ENCODE peak calls at places on chromosomes 3 and 15, in four cellular contexts. H is upper lobe of right lung; I is CD8-positive, alpha-beta T cell; Z is psoas muscle. V is an unnamed sample.

GRCh38 chr15:82231842-82232241 is 30.7 kb downstream of the EFL1 start:
- DNase-seq in I (no peak), H (no peak), Z (no peak), V (no peak)

GRCh38 chr3:481680-482079 is 285.1 kb downstream of the CHL1 start:
- DNase-seq in Z (no peak), I (no peak), H (no peak), V (no peak)

GRCh38 chr3:158743664-158744566 is 11.7 kb upstream of the RARRES1 start:
- DNase-seq in I (no peak), H (no peak), Z (no peak), V (no peak)

GRCh38 chr3:127860223-127860622 is 37.9 kb upstream of the MGLL start:
- DNase-seq in Z (no peak), H (no peak), I (no peak), V (no peak)

GRCh38 chr3:152197937-152198336 is 70.8 kb upstream of the MBNL1 start:
- DNase-seq in Z (no peak), I (no peak), H (no peak), V (no peak)

GRCh38 chr3:160473233-160473632 is 23.6 kb upstream of the TRIM59 start:
- DNase-seq in Z (no peak), H (no peak), I (no peak), V (no peak)

GRCh38 chr3:21484323-21485154 is 266.5 kb downstream of the ZNF385D start:
- DNase-seq in H (no peak), Z (peak), I (no peak), V (peak)

GRCh38 chr15:71137138-71137518 is 21.9 kb downstream of the THSD4 start:
- DNase-seq in I (no peak), H (no peak), Z (no peak), V (no peak)

GRCh38 chr3:170809021-170809974 is 60.7 kb downstream of the RPL22L1 start:
- DNase-seq in I (no peak), Z (no peak), H (no peak), V (peak)

GRCh38 chr15:66017009-66017408 is 147.7 kb downstream of the RAB11A start:
- DNase-seq in Z (no peak), H (no peak), I (no peak), V (no peak)

GRCh38 chr3:6860911-6861330 is at the start of gene GRM7:
- DNase-seq in I (no peak), Z (no peak), H (no peak), V (no peak)

GRCh38 chr15:68592054-68592453 is 13.3 kb downstream of the CORO2B start:
- DNase-seq in I (no peak), Z (no peak), H (no peak), V (no peak)

GRCh38 chr3:23916886-23917815 is at the start of the genes NKIRAS1 and RPL15:
- DNase-seq in H (peak), Z (peak), I (peak), V (peak)

GRCh38 chr3:23919628-23920027 is 2.7 kb downstream of the RPL15 start:
- DNase-seq in H (no peak), Z (no peak), I (no peak), V (no peak)

GRCh38 chr3:23923786-23924185 is 6.9 kb downstream of the RPL15 start:
- DNase-seq in I (no peak), Z (no peak), H (no peak), V (no peak)

GRCh38 chr3:23921052-23921511 is 4.2 kb downstream of the RPL15 start:
- DNase-seq in Z (no peak), I (no peak), H (no peak), V (no peak)

DNA sequence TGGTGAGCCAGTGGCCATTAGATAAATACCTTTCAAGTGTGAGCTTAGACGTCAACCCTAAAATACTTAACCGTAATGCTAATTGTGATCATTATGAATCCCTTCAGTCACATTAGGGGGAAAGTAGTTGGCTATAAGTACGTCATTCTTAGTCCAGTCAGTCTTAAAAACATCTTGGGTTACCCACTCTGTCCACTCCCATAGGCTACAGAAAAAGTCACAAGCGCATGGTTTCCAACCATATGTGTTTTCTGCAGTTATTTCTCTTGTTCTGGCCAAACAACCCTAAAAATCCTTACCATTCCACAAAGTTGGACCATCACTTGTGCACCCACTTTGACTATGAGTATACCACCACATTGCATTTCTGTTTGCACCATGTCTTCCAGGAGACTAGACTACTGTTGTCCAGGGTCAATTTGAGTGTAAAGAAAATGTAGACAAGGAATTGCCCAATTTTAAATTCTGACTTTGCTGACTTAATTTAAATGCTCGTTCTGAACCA is 3.3 kb downstream of the RPL15 start:
- DNase-seq in H (no peak), Z (no peak), I (no peak), V (no peak)
- H3K4me3 ChIP-seq in H (no peak), Z (peak), I (no peak), V (no peak)

GRCh38 chr15:92079047-92079446 is 225.5 kb downstream of the SLCO3A1 start:
- DNase-seq in H (no peak), Z (no peak), I (no peak), V (no peak)
- TF ChIP-seq CTCF in H (no peak), Z (no peak), I (no peak), V (no peak)

GRCh38 chr3:191360620-191361019 is 30.3 kb upstream of the UTS2B start:
- DNase-seq in Z (no peak), I (no peak), H (no peak), V (no peak)

GRCh38 chr3:191356586-191357439 is 26.5 kb upstream of the UTS2B start:
- DNase-seq in Z (peak), H (no peak), I (no peak), V (peak)

GRCh38 chr3:191355406-191355805 is 25.1 kb upstream of the UTS2B start:
- DNase-seq in I (no peak), Z (no peak), H (no peak), V (no peak)

GRCh38 chr3:191358929-191359328 is 28.6 kb upstream of the UTS2B start:
- DNase-seq in H (no peak), I (no peak), Z (no peak), V (no peak)

DNA sequence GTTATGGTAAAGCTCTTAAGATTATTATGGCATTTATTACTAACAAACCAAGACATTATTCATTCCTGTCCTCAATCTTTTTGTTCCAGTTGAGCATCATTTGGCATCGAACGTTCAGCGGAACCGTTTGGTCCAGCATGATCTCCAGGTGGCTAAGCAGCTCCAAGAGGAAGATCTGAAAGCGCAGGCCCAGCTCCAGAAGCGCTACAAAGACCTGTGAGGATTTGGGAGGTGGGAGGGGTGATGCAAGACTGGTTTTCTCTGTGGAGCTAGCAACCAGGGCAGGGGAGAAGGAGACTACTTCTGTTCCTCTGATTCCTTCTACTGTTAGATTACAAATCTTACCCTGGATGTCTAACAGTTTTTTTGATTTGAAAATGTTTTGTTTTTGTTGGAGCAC is 27.6 kb upstream of the UTS2B start:
- DNase-seq in H (no peak), Z (no peak), I (no peak), V (no peak)
- H3K4me3 ChIP-seq in H (no peak), Z (no peak), I (no peak), V (no peak)

GRCh38 chr15:77584691-77585090 is 48.0 kb downstream of the LINGO1 start:
- DNase-seq in H (no peak), Z (no peak), I (no peak), V (no peak)

GRCh38 chr15:77581896-77582569 is 50.7 kb downstream of the LINGO1 start:
- DNase-seq in H (no peak), I (no peak), Z (no peak), V (peak)

GRCh38 chr15:77582763-77583162 is 49.9 kb downstream of the LINGO1 start:
- DNase-seq in H (no peak), Z (no peak), I (no peak), V (no peak)

GRCh38 chr15:77580991-77581682 is 51.6 kb downstream of the LINGO1 start:
- DNase-seq in Z (no peak), H (no peak), I (no peak), V (peak)

DNA sequence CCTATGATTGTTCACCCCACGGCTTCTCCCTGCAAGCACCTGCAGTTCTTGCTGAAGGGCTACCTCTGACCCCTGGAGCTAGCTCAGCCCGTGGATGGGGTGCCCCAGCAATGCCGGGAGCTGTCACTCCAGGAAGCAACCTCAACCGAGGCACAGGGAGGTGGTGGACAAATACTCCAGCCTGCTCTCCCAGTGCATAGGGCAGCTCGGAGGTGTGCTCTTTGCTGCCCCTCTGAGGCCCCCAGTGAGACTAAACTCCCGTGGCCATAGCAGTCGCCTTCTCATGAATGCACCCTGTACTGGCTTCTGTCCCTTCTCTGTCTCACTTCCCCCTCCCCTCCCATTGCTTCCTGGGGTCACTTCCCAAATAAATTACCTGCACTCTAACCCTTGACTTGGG is 48.5 kb downstream of the LINGO1 start:
- DNase-seq in Z (no peak), I (no peak), H (no peak), V (no peak)
- TF ChIP-seq CTCF in Z (no peak), I (no peak), H (no peak), V (no peak)

GRCh38 chr15:45107941-45108630 is 5.9 kb downstream of the DUOX2 start:
- DNase-seq in Z (no peak), I (no peak), H (peak), V (no peak)

GRCh38 chr15:45106002-45106790 is 7.8 kb downstream of the DUOX2 start:
- DNase-seq in H (peak), Z (no peak), I (no peak), V (peak)

GRCh38 chr15:45101749-45102148 is 12.2 kb downstream of the DUOX2 start:
- DNase-seq in H (no peak), I (no peak), Z (no peak), V (no peak)

GRCh38 chr15:45102226-45102625 is 11.7 kb downstream of the DUOX2 start:
- DNase-seq in H (no peak), I (no peak), Z (no peak), V (no peak)

GRCh38 chr15:45105586-45105985 is 8.4 kb downstream of the DUOX2 start:
- DNase-seq in I (no peak), H (peak), Z (no peak), V (no peak)
- H3K4me3 ChIP-seq in I (no peak), H (no peak), Z (no peak), V (no peak)

GRCh38 chr3:107933450-107933849 is 157.4 kb downstream of the CD47 start:
- DNase-seq in I (no peak), Z (no peak), H (no peak), V (no peak)

GRCh38 chr3:107934808-107935207 is 156.0 kb downstream of the CD47 start:
- DNase-seq in Z (no peak), H (no peak), I (no peak), V (no peak)

GRCh38 chr3:107942244-107942643 is 148.6 kb downstream of the CD47 start:
- DNase-seq in I (no peak), Z (no peak), H (no peak), V (no peak)

GRCh38 chr3:107939621-107940236 is 151.1 kb downstream of the CD47 start:
- DNase-seq in I (no peak), H (no peak), Z (no peak), V (no peak)

DNA sequence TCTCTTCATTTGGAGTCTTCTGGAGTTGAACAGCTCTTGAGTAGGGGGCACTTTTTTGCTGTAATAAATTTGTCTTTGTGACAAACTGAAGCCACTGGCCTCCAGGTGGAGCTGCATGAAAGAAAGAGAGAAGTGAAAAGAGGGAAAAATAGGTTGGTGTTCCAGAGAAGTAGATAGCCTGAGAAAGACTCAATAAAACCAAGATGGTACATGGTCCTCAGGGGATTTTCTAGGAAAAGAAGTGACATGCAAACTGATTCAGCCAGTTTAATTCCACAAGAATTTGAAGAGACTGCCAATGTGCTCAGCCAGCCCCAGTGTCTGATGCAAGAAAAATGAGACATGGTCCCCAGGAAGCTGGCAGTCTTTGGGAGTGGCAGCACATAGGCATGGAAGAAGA is 152.7 kb downstream of the CD47 start:
- DNase-seq in I (no peak), Z (no peak), H (no peak), V (peak)
- TF ChIP-seq CTCF in I (no peak), Z (peak), H (peak), V (peak)

GRCh38 chr3:9079674-9080073 is 116.4 kb upstream of the RAD18 start:
- DNase-seq in Z (no peak), I (no peak), H (no peak), V (no peak)
- H3K4me3 ChIP-seq in Z (no peak), I (no peak), H (no peak), V (no peak)